ENCODE peak calls at places on chromosomes 2 and 18, in eight cellular contexts. M is foreskin fibroblast, Z is A549, G is transverse colon, D is ovary, S is hepatocyte, W is fibroblast of villous mesenchyme, I is vagina. Q is an unnamed sample.

GRCh38 chr18:10490401-10491289 is 35.2 kb upstream of the NAPG start:
- DNase-seq in M (no peak), Z (peak; percentile 60), G (peak; percentile 49), D (no peak), S (peak; percentile 64), W (no peak), I (no peak), Q (no peak)

GRCh38 chr2:23666241-23667025 is 260.5 kb downstream of the ATAD2B start:
- DNase-seq in M (no peak), Z (no peak), G (no peak), D (no peak), S (no peak), W (no peak), I (no peak), Q (no peak)

GRCh38 chr18:8480506-8481328 is 128.5 kb upstream of the RAB12 start:
- DNase-seq in M (peak; percentile 74), Z (peak; percentile 72), G (no peak), D (peak; percentile 51), S (peak; percentile 79), W (peak; percentile 61), I (no peak), Q (peak; percentile 68)

GRCh38 chr2:30756051-30756719 is 51.1 kb downstream of the CAPN13 start:
- DNase-seq in M (peak; percentile 49), Z (no peak), G (no peak), D (no peak), S (peak; percentile 56), W (peak; percentile 4), I (no peak), Q (peak; percentile 25)

GRCh38 chr2:26561918-26562810 is 79.0 kb downstream of the CIB4 start:
- DNase-seq in M (peak; percentile 21), Z (peak; percentile 64), G (peak; percentile 61), D (peak; percentile 64), S (no peak), W (no peak), I (no peak), Q (no peak)

GRCh38 chr2:146239392-146240135 is 1605.3 kb upstream of the ACVR2A start:
- DNase-seq in M (peak; percentile 82), Z (no peak), G (no peak), D (no peak), S (no peak), W (peak; percentile 69), I (no peak), Q (peak; percentile 72)

GRCh38 chr2:200603972-200604371 is 18.2 kb downstream of the AOX1 start:
- DNase-seq in M (peak; percentile 85), Z (peak; percentile 72), G (no peak), D (no peak), S (peak; percentile 42), W (peak; percentile 61), I (no peak), Q (peak; percentile 31)

GRCh38 chr2:134774786-134775641 is 56.2 kb upstream of the TMEM163 start:
- DNase-seq in M (peak; percentile 14), Z (no peak), G (no peak), D (no peak), S (no peak), W (no peak), I (no peak), Q (no peak)

GRCh38 chr2:202113571-202114142 is 40.6 kb downstream of the KIAA2012 start:
- DNase-seq in M (peak; percentile 44), Z (peak; percentile 27), G (no peak), D (no peak), S (no peak), W (peak; percentile 60), I (no peak), Q (no peak)

GRCh38 chr2:111133603-111134002 is 12.9 kb downstream of the BCL2L11 start:
- DNase-seq in M (no peak), Z (no peak), G (no peak), D (no peak), S (no peak), W (peak; percentile 11), I (no peak), Q (no peak)

GRCh38 chr18:44537521-44537920 is 143.2 kb upstream of the SETBP1 start:
- DNase-seq in M (peak; percentile 96), Z (peak; percentile 41), G (no peak), D (no peak), S (peak; percentile 32), W (peak; percentile 19), I (no peak), Q (peak; percentile 86)

GRCh38 chr18:53457068-53457467 is 767.4 kb downstream of the MBD2 start:
- DNase-seq in M (peak; percentile 2), Z (no peak), G (no peak), D (no peak), S (peak; percentile 37), W (no peak), I (no peak), Q (no peak)

GRCh38 chr2:234880551-234881211 is 71.1 kb upstream of the SH3BP4 start:
- DNase-seq in M (peak; percentile 95), Z (peak; percentile 69), G (no peak), D (peak; percentile 51), S (peak; percentile 37), W (peak; percentile 99), I (no peak), Q (peak; percentile 86)

GRCh38 chr2:240501531-240501991 is 56.2 kb downstream of the ANKMY1 start:
- DNase-seq in M (no peak), Z (no peak), G (no peak), D (no peak), S (no peak), W (no peak), I (peak; percentile 64), Q (no peak)

GRCh38 chr2:175690113-175690716 is 311.9 kb downstream of the LNPK start:
- DNase-seq in M (peak; percentile 87), Z (peak; percentile 67), G (peak; percentile 24), D (no peak), S (peak; percentile 79), W (peak; percentile 79), I (no peak), Q (peak; percentile 71)

GRCh38 chr2:215361876-215362561 is 50.2 kb downstream of the ATIC start:
- DNase-seq in M (peak; percentile 24), Z (no peak), G (no peak), D (no peak), S (no peak), W (no peak), I (no peak), Q (peak; percentile 49)

GRCh38 chr2:40150206-40150765 is 301.6 kb downstream of the SLC8A1 start:
- DNase-seq in M (no peak), Z (no peak), G (no peak), D (no peak), S (no peak), W (no peak), I (no peak), Q (no peak)

GRCh38 chr2:100161940-100162620 is 19.7 kb upstream of the AFF3 start:
- DNase-seq in M (no peak), Z (no peak), G (no peak), D (no peak), S (no peak), W (no peak), I (no peak), Q (no peak)

GRCh38 chr2:182132605-182133004 is 147.0 kb downstream of the PPP1R1C start:
- DNase-seq in M (peak; percentile 17), Z (no peak), G (no peak), D (no peak), S (no peak), W (peak; percentile 33), I (no peak), Q (no peak)
- TF ChIP-seq CTCF in M (peak; percentile 18), Z (no peak), G (peak; percentile 18), D (no peak), S (peak; percentile 28), W (peak; percentile 42), I (no peak), Q (peak; percentile 44)

DNA sequence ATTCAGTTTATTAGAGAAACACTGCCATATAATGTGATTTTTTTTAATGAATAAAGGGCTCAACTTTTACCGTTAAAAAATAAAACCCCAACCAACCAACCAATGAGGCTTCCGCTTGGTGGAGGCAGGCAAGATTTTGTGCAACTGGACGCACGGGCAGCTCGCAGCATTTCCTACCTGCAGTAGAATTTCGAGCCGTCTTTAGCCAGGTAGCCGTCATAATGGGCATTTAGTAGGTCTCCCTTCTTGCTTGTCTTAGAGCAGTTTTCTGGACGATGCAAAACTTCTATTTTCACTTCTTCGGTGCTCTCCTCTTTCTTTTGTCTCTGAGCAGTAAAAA is 328 bp downstream of the FKBP7 start:
- DNase-seq in M (peak; percentile 54), Z (no peak), G (peak; percentile 20), D (no peak), S (peak; percentile 25), W (no peak), I (no peak), Q (no peak)
- H3K4me3 ChIP-seq in M (peak overlapping the region; percentile 91), Z (peak overlapping the region; percentile 68), G (peak overlapping the region; percentile 54), D (peak overlapping the region; percentile 92), S (peak overlapping the region; percentile 84), W (peak overlapping the region; percentile 78), I (peak overlapping the region; percentile 59), Q (peak overlapping the region; percentile 77)

DNA sequence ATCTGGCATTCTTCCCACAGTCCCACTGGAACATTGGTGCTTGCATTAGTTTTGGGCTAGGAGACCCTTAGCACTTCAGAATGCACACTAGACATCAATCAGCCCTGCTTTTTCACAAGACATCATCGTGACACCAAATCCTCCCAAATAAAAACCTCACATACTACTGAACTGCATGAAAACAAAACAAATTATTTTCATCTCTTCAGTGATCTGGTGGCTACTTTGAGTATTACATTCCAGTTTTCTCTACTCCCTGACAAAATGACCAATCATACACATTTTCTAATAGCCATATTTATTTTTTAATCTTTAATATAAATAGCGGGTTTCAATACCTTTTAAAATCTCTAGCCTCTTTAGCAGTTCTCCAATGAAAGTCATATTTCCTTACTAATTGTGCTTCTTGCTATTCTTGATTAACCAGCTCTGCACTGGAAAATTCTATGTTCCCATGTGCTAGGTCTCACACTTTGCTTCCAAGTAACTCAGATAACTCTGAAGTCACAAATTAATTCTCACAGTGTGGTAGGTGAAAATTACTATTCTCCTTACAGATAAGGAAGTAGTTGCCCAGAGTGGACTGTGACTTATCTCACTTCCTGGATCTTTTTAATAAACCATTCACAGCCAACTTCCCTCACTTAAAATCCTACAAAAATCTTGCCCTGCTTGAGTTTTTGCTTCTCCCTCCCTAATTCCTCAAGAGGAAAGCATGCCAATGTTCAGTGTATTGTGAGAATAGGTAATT is 82.5 kb upstream of the EPB41L3 start:
- DNase-seq in M (no peak), Z (no peak), G (no peak), D (no peak), S (no peak), W (no peak), I (no peak), Q (no peak)
- TF ChIP-seq CTCF in M (no peak), Z (no peak), G (no peak), D (no peak), S (no peak), W (no peak), I (no peak), Q (no peak)

GRCh38 chr18:35083174-35083712 is 42.0 kb downstream of the MAPRE2 start:
- DNase-seq in M (peak; percentile 5), Z (no peak), G (no peak), D (no peak), S (no peak), W (no peak), I (no peak), Q (no peak)
- H3K4me3 ChIP-seq in M (no peak overlapping the region), Z (no peak overlapping the region), G (no peak overlapping the region), D (no peak overlapping the region), S (no peak overlapping the region), W (no peak overlapping the region), I (no peak overlapping the region), Q (no peak overlapping the region)

Q was measured in brain microvascular endothelial cell.